ENCODE peak calls at places on chromosomes 5 and 9, in ten cellular contexts. One of them, this sample, is unnamed.
A peak's percentile ranks its signal among the peaks of the same experiment; 100 is the strongest.

GRCh38 chr5:80837679-80838078 is 122.5 kb upstream of the RASGRF2 start:
- DNase-seq in transverse colon: no peak
- DNase-seq in fibroblast of pulmonary artery: no peak
- DNase-seq in stomach: no peak
- DNase-seq in AG09309: no peak
- DNase-seq in HFFc6: no peak
- DNase-seq in lower lobe of right lung: no peak
- DNase-seq in RWPE1: no peak
- DNase-seq in MCF 10A: no peak
- DNase-seq in mesothelial cell of epicardium: no peak
- DNase-seq in this sample: no peak

GRCh38 chr5:135391869-135392255 is 7.2 kb downstream of the MACROH2A1 start:
- DNase-seq in transverse colon: no peak
- DNase-seq in fibroblast of pulmonary artery: no peak
- DNase-seq in stomach: no peak
- DNase-seq in AG09309: no peak
- DNase-seq in HFFc6: no peak
- DNase-seq in lower lobe of right lung: peak; percentile 66
- DNase-seq in RWPE1: no peak
- DNase-seq in MCF 10A: no peak
- DNase-seq in mesothelial cell of epicardium: no peak
- DNase-seq in this sample: no peak

GRCh38 chr5:174045470-174046025 is at the start of gene NSG2:
- DNase-seq in transverse colon: peak; percentile 64
- DNase-seq in fibroblast of pulmonary artery: peak; percentile 88
- DNase-seq in stomach: peak; percentile 81
- DNase-seq in AG09309: peak; percentile 71
- DNase-seq in HFFc6: peak; percentile 23
- DNase-seq in lower lobe of right lung: peak; percentile 75
- DNase-seq in RWPE1: peak; percentile 93
- DNase-seq in MCF 10A: peak; percentile 96
- DNase-seq in mesothelial cell of epicardium: peak; percentile 88
- DNase-seq in this sample: peak; percentile 85

GRCh38 chr9:17802249-17802857 is 223.5 kb downstream of the SH3GL2 start:
- DNase-seq in transverse colon: no peak
- DNase-seq in fibroblast of pulmonary artery: peak; percentile 32
- DNase-seq in stomach: no peak
- DNase-seq in AG09309: no peak
- DNase-seq in HFFc6: peak; percentile 16
- DNase-seq in lower lobe of right lung: no peak
- DNase-seq in RWPE1: peak; percentile 9
- DNase-seq in MCF 10A: peak; percentile 28
- DNase-seq in mesothelial cell of epicardium: no peak
- DNase-seq in this sample: peak; percentile 21

GRCh38 chr9:30065888-30066287 is 2318.6 kb upstream of the ACO1 start:
- DNase-seq in transverse colon: no peak
- DNase-seq in fibroblast of pulmonary artery: no peak
- DNase-seq in stomach: no peak
- DNase-seq in AG09309: no peak
- DNase-seq in HFFc6: peak; percentile 7
- DNase-seq in lower lobe of right lung: no peak
- DNase-seq in RWPE1: no peak
- DNase-seq in MCF 10A: peak; percentile 6
- DNase-seq in mesothelial cell of epicardium: no peak
- DNase-seq in this sample: no peak

GRCh38 chr5:80935811-80936385 is 24.3 kb upstream of the RASGRF2 start:
- DNase-seq in transverse colon: no peak
- DNase-seq in fibroblast of pulmonary artery: no peak
- DNase-seq in stomach: no peak
- DNase-seq in AG09309: no peak
- DNase-seq in HFFc6: no peak
- DNase-seq in lower lobe of right lung: no peak
- DNase-seq in RWPE1: no peak
- DNase-seq in MCF 10A: peak; percentile 36
- DNase-seq in mesothelial cell of epicardium: no peak
- DNase-seq in this sample: no peak

GRCh38 chr9:124008855-124009834 is 2.4 kb upstream of the LHX2 start:
- DNase-seq in transverse colon: no peak
- DNase-seq in fibroblast of pulmonary artery: no peak
- DNase-seq in stomach: no peak
- DNase-seq in AG09309: no peak
- DNase-seq in HFFc6: no peak
- DNase-seq in lower lobe of right lung: no peak
- DNase-seq in RWPE1: no peak
- DNase-seq in MCF 10A: no peak
- DNase-seq in mesothelial cell of epicardium: no peak
- DNase-seq in this sample: no peak

GRCh38 chr9:107033974-107034373 is 171.0 kb downstream of the ZNF462 start:
- DNase-seq in transverse colon: no peak
- DNase-seq in fibroblast of pulmonary artery: no peak
- DNase-seq in stomach: no peak
- DNase-seq in AG09309: no peak
- DNase-seq in HFFc6: no peak
- DNase-seq in lower lobe of right lung: no peak
- DNase-seq in RWPE1: no peak
- DNase-seq in MCF 10A: no peak
- DNase-seq in mesothelial cell of epicardium: no peak
- DNase-seq in this sample: no peak

GRCh38 chr9:1837453-1838084 is 177.6 kb upstream of the SMARCA2 start:
- DNase-seq in transverse colon: peak; percentile 11
- DNase-seq in fibroblast of pulmonary artery: peak; percentile 17
- DNase-seq in stomach: no peak
- DNase-seq in AG09309: no peak
- DNase-seq in HFFc6: peak; percentile 9
- DNase-seq in lower lobe of right lung: no peak
- DNase-seq in RWPE1: peak; percentile 2
- DNase-seq in MCF 10A: peak; percentile 62
- DNase-seq in mesothelial cell of epicardium: no peak
- DNase-seq in this sample: peak; percentile 2

GRCh38 chr5:150780816-150781221 is 2.3 kb downstream of the SMIM3 start:
- DNase-seq in transverse colon: peak; percentile 81
- DNase-seq in fibroblast of pulmonary artery: peak; percentile 47
- DNase-seq in stomach: no peak
- DNase-seq in AG09309: peak; percentile 79
- DNase-seq in HFFc6: peak; percentile 91
- DNase-seq in lower lobe of right lung: no peak
- DNase-seq in RWPE1: peak; percentile 60
- DNase-seq in MCF 10A: peak; percentile 75
- DNase-seq in mesothelial cell of epicardium: no peak
- DNase-seq in this sample: peak; percentile 79

GRCh38 chr5:179288101-179288808 is 57.0 kb downstream of the ADAMTS2 start:
- DNase-seq in transverse colon: no peak
- DNase-seq in fibroblast of pulmonary artery: no peak
- DNase-seq in stomach: no peak
- DNase-seq in AG09309: no peak
- DNase-seq in HFFc6: no peak
- DNase-seq in lower lobe of right lung: peak; percentile 32
- DNase-seq in RWPE1: no peak
- DNase-seq in MCF 10A: no peak
- DNase-seq in mesothelial cell of epicardium: no peak
- DNase-seq in this sample: no peak

GRCh38 chr5:120446068-120446492 is 18.0 kb upstream of the PRR16 start:
- DNase-seq in transverse colon: no peak
- DNase-seq in fibroblast of pulmonary artery: peak; percentile 99
- DNase-seq in stomach: no peak
- DNase-seq in AG09309: peak; percentile 84
- DNase-seq in HFFc6: peak; percentile 93
- DNase-seq in lower lobe of right lung: no peak
- DNase-seq in RWPE1: peak; percentile 31
- DNase-seq in MCF 10A: peak; percentile 86
- DNase-seq in mesothelial cell of epicardium: no peak
- DNase-seq in this sample: peak; percentile 97
- TF ChIP-seq CTCF in transverse colon: no peak
- TF ChIP-seq CTCF in fibroblast of pulmonary artery: no peak
- TF ChIP-seq CTCF in stomach: no peak
- TF ChIP-seq CTCF in AG09309: no peak
- TF ChIP-seq CTCF in HFFc6: no peak
- TF ChIP-seq CTCF in lower lobe of right lung: no peak
- TF ChIP-seq CTCF in RWPE1: no peak
- TF ChIP-seq CTCF in MCF 10A: no peak
- TF ChIP-seq CTCF in mesothelial cell of epicardium: no peak
- TF ChIP-seq CTCF in this sample: no peak

GRCh38 chr5:56055859-56056258 is 61.1 kb upstream of the IL6ST start:
- DNase-seq in transverse colon: no peak
- DNase-seq in fibroblast of pulmonary artery: no peak
- DNase-seq in stomach: no peak
- DNase-seq in AG09309: no peak
- DNase-seq in HFFc6: no peak
- DNase-seq in lower lobe of right lung: no peak
- DNase-seq in RWPE1: no peak
- DNase-seq in MCF 10A: no peak
- DNase-seq in mesothelial cell of epicardium: no peak
- DNase-seq in this sample: no peak
- TF ChIP-seq CTCF in transverse colon: no peak
- TF ChIP-seq CTCF in fibroblast of pulmonary artery: no peak
- TF ChIP-seq CTCF in stomach: no peak
- TF ChIP-seq CTCF in AG09309: no peak
- TF ChIP-seq CTCF in HFFc6: no peak
- TF ChIP-seq CTCF in lower lobe of right lung: no peak
- TF ChIP-seq CTCF in RWPE1: no peak
- TF ChIP-seq CTCF in MCF 10A: no peak
- TF ChIP-seq CTCF in mesothelial cell of epicardium: no peak
- TF ChIP-seq CTCF in this sample: no peak

GRCh38 chr5:26700759-26701384 is 337.5 kb downstream of the CDH9 start:
- DNase-seq in transverse colon: no peak
- DNase-seq in fibroblast of pulmonary artery: no peak
- DNase-seq in stomach: no peak
- DNase-seq in AG09309: no peak
- DNase-seq in HFFc6: peak; percentile 2
- DNase-seq in lower lobe of right lung: no peak
- DNase-seq in RWPE1: peak; percentile 59
- DNase-seq in MCF 10A: peak; percentile 75
- DNase-seq in mesothelial cell of epicardium: no peak
- DNase-seq in this sample: no peak
- TF ChIP-seq CTCF in transverse colon: no peak
- TF ChIP-seq CTCF in fibroblast of pulmonary artery: peak; percentile 6
- TF ChIP-seq CTCF in stomach: no peak
- TF ChIP-seq CTCF in AG09309: no peak
- TF ChIP-seq CTCF in HFFc6: peak; percentile 57
- TF ChIP-seq CTCF in lower lobe of right lung: peak; percentile 29
- TF ChIP-seq CTCF in RWPE1: peak; percentile 62
- TF ChIP-seq CTCF in MCF 10A: peak; percentile 61
- TF ChIP-seq CTCF in mesothelial cell of epicardium: peak; percentile 27
- TF ChIP-seq CTCF in this sample: no peak

DNA sequence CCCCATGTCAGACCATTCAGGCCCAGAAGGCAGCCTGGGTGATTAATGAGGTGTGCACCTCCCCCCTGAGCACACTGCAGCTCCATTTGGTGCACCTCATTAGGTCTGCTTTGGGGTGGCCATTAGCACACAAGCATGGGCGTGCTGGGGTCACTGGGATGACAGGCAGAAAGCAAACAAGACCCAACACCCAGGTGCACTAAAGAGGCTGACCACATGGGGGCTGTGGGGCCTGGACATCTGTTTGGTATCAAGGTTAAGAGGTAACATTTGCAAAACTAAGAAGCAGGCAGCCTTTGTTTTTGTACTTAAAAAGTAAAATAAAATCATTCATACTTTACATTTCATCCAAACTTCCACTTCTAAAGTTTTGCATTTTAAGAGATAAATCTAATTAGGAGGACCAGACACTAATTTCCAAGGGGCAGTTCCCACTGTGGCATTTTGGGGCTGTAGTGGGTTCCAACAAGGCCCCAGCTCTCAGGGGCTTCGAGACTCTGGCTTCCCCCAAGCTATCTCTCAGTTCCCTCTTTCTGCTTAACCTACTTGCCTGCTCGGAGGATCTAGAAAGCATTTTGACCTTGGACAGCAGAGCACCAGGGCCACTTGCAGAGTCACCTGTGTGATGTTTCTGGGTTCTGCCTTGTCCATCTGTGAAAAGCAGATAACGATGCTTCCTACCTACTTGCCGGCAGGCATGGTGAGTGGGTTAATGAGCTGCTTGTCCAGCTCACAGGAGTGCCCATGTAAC is 175.6 kb downstream of the MED10 start:
- DNase-seq in transverse colon: no peak
- DNase-seq in fibroblast of pulmonary artery: no peak
- DNase-seq in stomach: no peak
- DNase-seq in AG09309: no peak
- DNase-seq in HFFc6: no peak
- DNase-seq in lower lobe of right lung: no peak
- DNase-seq in RWPE1: no peak
- DNase-seq in MCF 10A: no peak
- DNase-seq in mesothelial cell of epicardium: no peak
- DNase-seq in this sample: no peak
- TF ChIP-seq CTCF in transverse colon: no peak
- TF ChIP-seq CTCF in fibroblast of pulmonary artery: no peak
- TF ChIP-seq CTCF in stomach: no peak
- TF ChIP-seq CTCF in AG09309: no peak
- TF ChIP-seq CTCF in HFFc6: no peak
- TF ChIP-seq CTCF in lower lobe of right lung: no peak
- TF ChIP-seq CTCF in RWPE1: no peak
- TF ChIP-seq CTCF in MCF 10A: no peak
- TF ChIP-seq CTCF in mesothelial cell of epicardium: peak; percentile 15
- TF ChIP-seq CTCF in this sample: no peak

GRCh38 chr5:38673671-38674071 is 117.2 kb upstream of the LIFR start:
- DNase-seq in transverse colon: no peak
- DNase-seq in fibroblast of pulmonary artery: peak; percentile 9
- DNase-seq in stomach: no peak
- DNase-seq in AG09309: no peak
- DNase-seq in HFFc6: no peak
- DNase-seq in lower lobe of right lung: no peak
- DNase-seq in RWPE1: no peak
- DNase-seq in MCF 10A: peak; percentile 38
- DNase-seq in mesothelial cell of epicardium: no peak
- DNase-seq in this sample: no peak
- TF ChIP-seq CTCF in transverse colon: no peak
- TF ChIP-seq CTCF in fibroblast of pulmonary artery: no peak
- TF ChIP-seq CTCF in stomach: no peak
- TF ChIP-seq CTCF in AG09309: no peak
- TF ChIP-seq CTCF in HFFc6: peak; percentile 25
- TF ChIP-seq CTCF in lower lobe of right lung: no peak
- TF ChIP-seq CTCF in RWPE1: no peak
- TF ChIP-seq CTCF in MCF 10A: no peak
- TF ChIP-seq CTCF in mesothelial cell of epicardium: no peak
- TF ChIP-seq CTCF in this sample: peak; percentile 21

DNA sequence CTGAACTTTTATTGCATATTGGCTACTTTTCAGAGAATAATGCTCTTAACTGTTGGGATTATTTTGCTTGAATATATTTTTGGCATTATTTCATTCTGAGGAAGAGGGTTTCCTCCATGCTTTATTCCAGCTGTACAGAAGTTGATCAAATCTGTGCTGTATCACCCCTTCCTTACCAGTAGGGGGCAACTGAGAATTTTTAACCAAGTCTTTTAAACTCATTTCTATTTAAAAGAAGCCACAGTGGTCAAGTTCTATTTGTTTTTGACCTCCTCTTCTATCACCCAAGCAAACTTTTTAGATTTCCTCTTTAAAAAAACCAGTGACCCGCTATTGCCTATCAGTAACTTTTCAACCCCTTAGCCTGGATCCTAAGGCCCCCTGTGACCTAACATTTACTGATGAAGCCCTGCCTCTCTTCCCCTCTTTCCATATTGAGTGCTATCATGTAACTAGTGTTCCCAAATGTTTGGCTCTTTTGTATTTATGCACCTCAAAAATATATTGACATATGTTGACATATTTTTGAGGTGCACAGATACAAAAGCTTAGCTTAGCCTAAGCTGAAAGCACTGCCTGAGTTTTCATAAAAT is 80.6 kb downstream of the FBXO4 start:
- DNase-seq in transverse colon: no peak
- DNase-seq in fibroblast of pulmonary artery: peak; percentile 45
- DNase-seq in stomach: no peak
- DNase-seq in AG09309: no peak
- DNase-seq in HFFc6: peak; percentile 23
- DNase-seq in lower lobe of right lung: no peak
- DNase-seq in RWPE1: peak; percentile 45
- DNase-seq in MCF 10A: peak; percentile 33
- DNase-seq in mesothelial cell of epicardium: no peak
- DNase-seq in this sample: peak; percentile 37
- TF ChIP-seq CTCF in transverse colon: peak; percentile 45
- TF ChIP-seq CTCF in fibroblast of pulmonary artery: peak; percentile 85
- TF ChIP-seq CTCF in stomach: peak; percentile 58
- TF ChIP-seq CTCF in AG09309: peak; percentile 72
- TF ChIP-seq CTCF in HFFc6: peak; percentile 87
- TF ChIP-seq CTCF in lower lobe of right lung: peak; percentile 69
- TF ChIP-seq CTCF in RWPE1: peak; percentile 76
- TF ChIP-seq CTCF in MCF 10A: peak; percentile 69
- TF ChIP-seq CTCF in mesothelial cell of epicardium: peak; percentile 88
- TF ChIP-seq CTCF in this sample: peak; percentile 78

This sample was measured in fibroblast of villous mesenchyme.